ENCODE peak calls at places on chromosomes 11 and 22, in ten cellular contexts. F is type B pancreatic cell; K is nephron progenitor cell; B is neuronal stem cell; S is B cell; H is activated CD4-positive, CD25-positive, alpha-beta regulatory T cell; E is astrocyte of the spinal cord; T is RPMI7951; M is activated naive CD4-positive, alpha-beta T cell; L is stimulated activated CD4-positive, alpha-beta T cell treated with anti-CD3 and anti-CD28 coated beads, Interleukin-1b, Interleukin-23, amount 100 ng/mL, for 1 hour. C is an unnamed sample.

GRCh38 chr11:79121351-79121750 is 319.5 kb downstream of the TENM4 start:
- DNase-seq in B (no peak), K (peak), S (no peak), M (no peak), T (peak), H (no peak), L (no peak), F (no peak), E (peak), C (peak)

GRCh38 chr11:18490319-18490718 is 34.7 kb downstream of the LDHAL6A start:
- DNase-seq in T (peak), B (no peak), H (no peak), K (no peak), F (no peak), E (no peak), S (no peak), M (no peak), L (no peak), C (no peak)

GRCh38 chr11:13073119-13073981 is 64.2 kb downstream of the RASSF10 start:
- DNase-seq in B (no peak), K (no peak), H (no peak), M (no peak), F (no peak), T (peak), L (no peak), E (peak), S (no peak), C (no peak)

GRCh38 chr11:76185931-76186401 is 20.3 kb downstream of the WNT11 start:
- DNase-seq in F (no peak), M (no peak), E (peak), B (no peak), H (no peak), T (no peak), K (peak), L (no peak), S (no peak), C (no peak)

GRCh38 chr11:76745059-76745376 is 38.1 kb upstream of the TSKU start:
- DNase-seq in H (no peak), S (no peak), K (no peak), F (no peak), T (no peak), B (no peak), L (no peak), E (no peak), M (no peak), C (no peak)

GRCh38 chr11:22922672-22923071 is 62.4 kb upstream of the CCDC179 start:
- DNase-seq in F (no peak), H (no peak), M (no peak), L (no peak), S (no peak), B (no peak), K (no peak), E (no peak), T (no peak), C (no peak)

GRCh38 chr11:86047275-86047991 is 21.5 kb downstream of the PICALM start:
- DNase-seq in E (no peak), K (no peak), F (no peak), M (no peak), T (peak), L (no peak), B (no peak), H (peak), S (no peak), C (no peak)

GRCh38 chr22:45834241-45834640 is 142.7 kb downstream of the WNT7B start:
- DNase-seq in T (no peak), L (no peak), E (no peak), K (no peak), H (no peak), S (no peak), M (no peak), F (no peak), B (no peak), C (no peak)

GRCh38 chr22:23061471-23062280 is 8.6 kb upstream of the GNAZ start:
- DNase-seq in M (no peak), K (no peak), T (no peak), S (no peak), L (no peak), B (no peak), F (peak), E (no peak), H (no peak), C (no peak)

GRCh38 chr22:37545703-37546435 is 14.4 kb upstream of the CDC42EP1 start:
- DNase-seq in S (no peak), F (no peak), H (no peak), B (peak), L (no peak), M (no peak), E (peak), T (peak), K (peak), C (peak)

GRCh38 chr22:43776081-43776670 is 35.9 kb downstream of the EFCAB6 start:
- DNase-seq in H (no peak), B (no peak), T (no peak), E (no peak), S (no peak), F (no peak), L (no peak), K (no peak), M (no peak), C (no peak)

C was measured in astrocyte of the cerebellum.